ENCODE peak calls at places on chromosomes 7 and 10, in six cellular contexts. E, L, F, T, H and I are unnamed samples.
A peak's percentile ranks its signal among the peaks of the same experiment; 100 is the strongest.

GRCh38 chr10:19719320-19719719 is 96.9 kb upstream of the PLXDC2 start:
- DNase-seq in E (no peak), L (peak; percentile 70), F (no peak), T (no peak), H (no peak), I (no peak)

GRCh38 chr7:140347218-140347617 is 51.1 kb downstream of the SLC37A3 start:
- DNase-seq in E (no peak), L (no peak), F (no peak), T (no peak), H (no peak), I (no peak)

GRCh38 chr10:127117125-127117524 is 79.3 kb downstream of the INSYN2A start:
- DNase-seq in E (peak; percentile 61), L (peak; percentile 45), F (no peak), T (no peak), H (no peak), I (no peak)

GRCh38 chr7:92834661-92835139 is 1.7 kb downstream of the CDK6 start:
- DNase-seq in E (peak; percentile 20), L (peak; percentile 30), F (no peak), T (peak; percentile 69), H (no peak), I (no peak)

GRCh38 chr7:155878674-155879073 is 66.4 kb upstream of the SHH start:
- DNase-seq in E (no peak), L (no peak), F (no peak), T (no peak), H (no peak), I (no peak)

GRCh38 chr7:7858559-7858958 is 110.0 kb upstream of the GLCCI1 start:
- DNase-seq in E (no peak), L (no peak), F (no peak), T (no peak), H (no peak), I (no peak)

GRCh38 chr10:29603516-29603915 is 31.3 kb downstream of the SVIL start:
- DNase-seq in E (peak; percentile 42), L (no peak), F (no peak), T (no peak), H (no peak), I (no peak)

GRCh38 chr10:117544729-117545140 is 2.2 kb downstream of the EMX2 start:
- DNase-seq in E (no peak), L (no peak), F (no peak), T (peak; percentile 62), H (no peak), I (no peak)

GRCh38 chr10:124496150-124496549 is 34.5 kb downstream of the LHPP start:
- DNase-seq in E (no peak), L (no peak), F (no peak), T (no peak), H (no peak), I (no peak)

GRCh38 chr10:73639286-73639685 is 2.0 kb downstream of the MYOZ1 start:
- DNase-seq in E (no peak), L (no peak), F (no peak), T (no peak), H (no peak), I (no peak)